ENCODE peak calls at places on chromosomes 2 and 18, in eight cellular contexts. D is foreskin fibroblast, X is heart left ventricle, B is H9, T is endothelial cell, W is type B pancreatic cell, L is body of pancreas, R is BE2C. K is an unnamed sample.

GRCh38 chr2:39050109-39050508 is 70.7 kb downstream of the SOS1 start:
- DNase-seq in T (no peak), R (no peak), W (no peak), B (no peak), L (no peak), D (no peak), X (no peak), K (no peak)

GRCh38 chr18:9831046-9831722 is 54.6 kb upstream of the TXNDC2 start:
- DNase-seq in R (no peak), W (no peak), L (no peak), X (no peak), B (no peak), D (no peak), T (no peak), K (no peak)

GRCh38 chr18:24656571-24656971 is 196.1 kb downstream of the HRH4 start:
- DNase-seq in L (no peak), R (no peak), B (no peak), T (no peak), X (no peak), D (peak), W (no peak), K (no peak)

GRCh38 chr2:8259841-8260178 is 422.0 kb upstream of the ID2 start:
- DNase-seq in B (no peak), R (no peak), L (no peak), X (no peak), W (no peak), T (no peak), D (no peak), K (no peak)

GRCh38 chr2:29106980-29107388 is 8.2 kb upstream of the CLIP4 start:
- DNase-seq in X (no peak), L (no peak), D (no peak), B (no peak), T (no peak), W (no peak), R (no peak), K (no peak)

GRCh38 chr2:128485761-128486639 is 167.3 kb upstream of the HS6ST1 start:
- DNase-seq in R (no peak), B (peak), T (no peak), L (no peak), D (no peak), X (no peak), W (peak), K (no peak)

GRCh38 chr2:14866953-14867352 is 234.4 kb downstream of the LRATD1 start:
- DNase-seq in R (no peak), T (no peak), D (no peak), W (no peak), B (no peak), X (no peak), L (no peak), K (no peak)

GRCh38 chr2:240599141-240599583 is 12.6 kb downstream of the CAPN10 start:
- DNase-seq in W (no peak), D (no peak), X (no peak), R (no peak), T (no peak), B (no peak), L (no peak), K (no peak)

GRCh38 chr2:30106543-30106942 is 40.3 kb upstream of the YPEL5 start:
- DNase-seq in R (no peak), T (no peak), D (peak), L (no peak), X (no peak), W (no peak), B (no peak), K (no peak)

GRCh38 chr2:55421326-55421725 is 1.7 kb upstream of the CCDC88A start:
- DNase-seq in X (no peak), R (no peak), T (no peak), L (no peak), D (no peak), B (no peak), W (no peak), K (no peak)

GRCh38 chr18:8607776-8608682 is 1.2 kb upstream of the RAB12 start:
- DNase-seq in B (no peak), D (peak), L (no peak), T (no peak), R (no peak), W (no peak), X (no peak), K (no peak)

GRCh38 chr2:214649440-214650205 is 159.9 kb downstream of the BARD1 start:
- DNase-seq in L (no peak), X (no peak), T (no peak), W (no peak), B (no peak), R (no peak), D (no peak), K (no peak)

GRCh38 chr18:31156831-31157763 is 5.6 kb downstream of the DSC1 start:
- DNase-seq in L (no peak), R (no peak), D (no peak), X (no peak), T (no peak), W (no peak), B (no peak), K (no peak)

GRCh38 chr2:101967826-101968498 is 23.8 kb upstream of the IL1R2 start:
- DNase-seq in L (peak), B (no peak), D (peak), R (no peak), T (no peak), W (no peak), X (no peak), K (no peak)

GRCh38 chr2:84319566-84319965 is 139.5 kb downstream of the SUCLG1 start:
- DNase-seq in R (no peak), D (no peak), T (no peak), B (no peak), L (no peak), X (no peak), W (no peak), K (no peak)

GRCh38 chr2:210660-211059 is 53.2 kb downstream of the SH3YL1 start:
- DNase-seq in W (no peak), D (no peak), L (no peak), X (no peak), B (no peak), R (no peak), T (no peak), K (no peak)

GRCh38 chr18:35387367-35387685 is 10.2 kb upstream of the ZNF396 start:
- DNase-seq in D (peak), R (no peak), T (no peak), X (no peak), B (no peak), L (no peak), W (no peak), K (no peak)

GRCh38 chr2:160613466-160614153 is 120.0 kb upstream of the RBMS1 start:
- DNase-seq in R (no peak), X (no peak), D (peak), W (no peak), L (no peak), T (no peak), B (no peak), K (no peak)

GRCh38 chr2:232890896-232891601 is 21.0 kb downstream of the SNORC start:
- DNase-seq in R (peak), W (peak), T (no peak), B (peak), D (peak), L (peak), X (no peak), K (no peak)

GRCh38 chr2:9440058-9440727 is 16.7 kb downstream of the CPSF3 start:
- DNase-seq in L (no peak), W (no peak), T (no peak), D (peak), X (no peak), R (no peak), B (no peak), K (no peak)

GRCh38 chr18:77106331-77106730 is 26.3 kb downstream of the MBP start:
- DNase-seq in B (no peak), X (no peak), L (no peak), W (no peak), D (no peak), T (no peak), R (no peak), K (no peak)

GRCh38 chr18:9104244-9104901 is 1.9 kb downstream of the NDUFV2 start:
- DNase-seq in W (no peak), L (no peak), D (no peak), B (no peak), T (no peak), R (no peak), X (no peak), K (no peak)

DNA sequence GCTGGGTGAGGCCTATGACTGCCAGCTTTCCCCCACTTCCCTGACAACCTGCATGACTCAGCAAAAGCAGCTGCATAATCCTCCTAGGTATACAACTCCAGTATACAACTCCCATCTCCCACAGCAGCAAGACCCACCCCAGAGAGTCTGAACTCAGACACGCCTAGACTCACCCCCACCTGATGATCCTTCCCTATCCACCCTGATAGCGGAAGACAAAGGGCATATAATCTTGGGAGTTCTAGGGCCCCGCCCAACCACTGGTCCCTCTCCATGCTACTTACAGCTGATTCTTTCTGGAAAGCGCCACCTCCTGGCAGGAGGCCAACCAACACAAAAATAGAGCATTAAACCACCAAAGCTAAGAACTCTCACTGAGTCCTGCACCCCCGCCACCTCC is 296.5 kb downstream of the DCC start:
- DNase-seq in W (no peak), T (no peak), L (no peak), D (no peak), R (peak), X (no peak), B (peak), K (no peak)
- TF ChIP-seq CTCF in W (no peak), T (no peak), L (no peak), D (no peak), R (no peak), X (no peak), B (peak), K (no peak)

DNA sequence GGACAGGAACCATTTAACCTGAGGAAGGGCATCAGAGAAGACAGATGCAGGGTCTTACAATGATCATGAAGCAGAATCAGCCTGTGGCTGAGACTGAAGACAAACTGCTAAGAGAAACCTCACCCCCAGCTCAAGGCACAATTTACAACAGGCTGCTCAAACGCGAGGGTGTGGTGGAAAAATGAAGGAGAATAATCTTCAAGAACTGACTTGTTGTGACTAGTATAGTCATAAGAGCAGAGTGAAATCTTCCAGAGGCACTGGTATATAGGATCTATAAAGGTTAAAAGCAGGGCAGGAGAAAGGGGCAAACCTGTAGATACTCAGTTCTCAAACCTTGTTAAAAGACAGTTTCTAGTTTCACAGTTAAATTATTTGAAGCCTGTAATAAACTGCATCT is 1155.8 kb upstream of the TMEFF2 start:
- DNase-seq in W (no peak), R (no peak), L (no peak), X (no peak), T (no peak), B (no peak), D (no peak), K (no peak)
- TF ChIP-seq CTCF in W (no peak), R (no peak), L (no peak), X (no peak), T (no peak), B (no peak), D (no peak), K (no peak)

GRCh38 chr2:189797902-189798301 is 13.7 kb downstream of the PMS1 start:
- DNase-seq in T (no peak), W (no peak), R (no peak), D (no peak), X (no peak), L (no peak), B (no peak), K (no peak)

GRCh38 chr2:189799531-189799930 is 15.3 kb downstream of the PMS1 start:
- DNase-seq in B (no peak), T (no peak), L (peak), D (peak), X (no peak), W (no peak), R (no peak), K (no peak)

GRCh38 chr2:189799030-189799331 is 14.7 kb downstream of the PMS1 start:
- DNase-seq in D (no peak), B (no peak), L (no peak), W (no peak), T (no peak), X (no peak), R (no peak), K (no peak)

GRCh38 chr2:189802396-189802912 is 18.2 kb downstream of the PMS1 start:
- DNase-seq in D (no peak), W (no peak), T (no peak), B (no peak), R (no peak), X (no peak), L (no peak), K (no peak)

DNA sequence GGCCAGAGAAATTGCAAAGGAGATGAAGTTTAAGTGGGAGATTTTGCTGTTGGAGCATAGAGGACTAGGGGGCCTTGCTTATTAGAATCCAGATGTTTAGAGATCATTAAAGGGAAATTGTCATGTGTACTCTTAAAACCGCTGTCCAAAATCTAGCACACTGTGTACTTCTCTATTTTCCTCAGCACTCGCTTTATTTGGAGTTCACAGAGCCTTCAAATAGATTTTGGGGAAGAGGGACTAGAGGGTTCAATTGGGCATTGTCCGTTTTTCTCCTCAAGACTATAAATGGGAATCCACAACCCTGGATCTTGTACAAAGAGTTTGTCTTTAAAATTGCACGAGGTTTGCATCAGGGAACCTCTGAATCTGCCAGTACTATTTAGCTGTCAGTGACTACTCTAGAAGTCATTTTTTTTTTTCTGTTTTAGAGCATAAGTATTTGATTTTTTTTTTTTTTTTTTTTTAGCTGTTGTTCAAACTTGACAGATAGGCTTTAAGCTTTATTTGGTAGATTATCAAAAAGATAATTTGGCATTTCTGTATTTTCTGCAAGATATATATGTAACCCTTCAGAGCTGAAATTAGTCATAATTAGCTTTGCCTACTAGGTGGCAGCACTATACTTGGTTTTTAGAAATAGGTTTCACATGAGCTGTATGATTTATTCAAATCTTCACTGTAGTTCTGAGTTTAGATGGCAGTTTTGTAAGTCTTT is 14.2 kb downstream of the PMS1 start:
- DNase-seq in R (no peak), W (no peak), T (no peak), D (peak), X (no peak), L (no peak), B (no peak), K (no peak)
- TF ChIP-seq CTCF in R (peak), W (peak), T (no peak), D (peak), X (peak), L (peak), B (peak), K (no peak)

GRCh38 chr2:73987109-73987947 is 2.6 kb downstream of the TET3 start:
- DNase-seq in R (no peak), X (peak), D (peak), T (no peak), B (no peak), W (no peak), L (peak), K (no peak)
- TF ChIP-seq CTCF in R (peak), X (peak), D (peak), T (no peak), B (no peak), W (no peak), L (peak), K (no peak)

GRCh38 chr2:234107861-234108260 is 57.4 kb downstream of the SPP2 start:
- DNase-seq in D (no peak), B (no peak), W (no peak), L (no peak), T (no peak), X (no peak), R (no peak), K (no peak)

GRCh38 chr2:234116050-234116449 is 65.5 kb downstream of the SPP2 start:
- DNase-seq in X (no peak), W (no peak), L (no peak), T (no peak), R (no peak), B (no peak), D (no peak), K (no peak)

GRCh38 chr2:234111523-234111922 is 61.0 kb downstream of the SPP2 start:
- DNase-seq in X (no peak), R (no peak), B (no peak), L (no peak), T (no peak), D (peak), W (no peak), K (no peak)

GRCh38 chr2:234109321-234109720 is 58.8 kb downstream of the SPP2 start:
- DNase-seq in W (no peak), L (no peak), R (no peak), D (no peak), X (no peak), T (no peak), B (no peak), K (no peak)

DNA sequence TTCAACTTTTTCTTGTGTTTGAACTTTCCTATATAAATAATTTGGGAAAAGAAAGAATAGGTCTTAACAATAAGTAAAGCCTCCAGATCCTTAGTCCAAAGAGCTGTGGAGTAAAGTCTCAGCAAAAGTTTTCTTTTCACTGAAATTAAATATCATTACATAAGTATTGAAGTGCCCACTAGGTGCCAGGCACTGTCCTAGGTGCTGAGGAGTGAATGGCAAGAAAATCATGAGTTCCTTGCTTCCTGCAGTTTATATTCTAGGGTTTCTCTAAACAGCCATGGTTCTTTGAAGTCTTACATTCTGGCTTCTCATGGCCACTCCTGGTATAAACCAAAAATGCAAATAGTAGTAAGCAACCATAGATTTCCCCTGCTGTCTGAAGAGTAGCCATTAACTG is 59.7 kb downstream of the SPP2 start:
- DNase-seq in B (no peak), X (no peak), L (no peak), T (no peak), D (no peak), W (no peak), R (no peak), K (no peak)
- TF ChIP-seq CTCF in B (no peak), X (no peak), L (no peak), T (no peak), D (no peak), W (no peak), R (no peak), K (no peak)

DNA sequence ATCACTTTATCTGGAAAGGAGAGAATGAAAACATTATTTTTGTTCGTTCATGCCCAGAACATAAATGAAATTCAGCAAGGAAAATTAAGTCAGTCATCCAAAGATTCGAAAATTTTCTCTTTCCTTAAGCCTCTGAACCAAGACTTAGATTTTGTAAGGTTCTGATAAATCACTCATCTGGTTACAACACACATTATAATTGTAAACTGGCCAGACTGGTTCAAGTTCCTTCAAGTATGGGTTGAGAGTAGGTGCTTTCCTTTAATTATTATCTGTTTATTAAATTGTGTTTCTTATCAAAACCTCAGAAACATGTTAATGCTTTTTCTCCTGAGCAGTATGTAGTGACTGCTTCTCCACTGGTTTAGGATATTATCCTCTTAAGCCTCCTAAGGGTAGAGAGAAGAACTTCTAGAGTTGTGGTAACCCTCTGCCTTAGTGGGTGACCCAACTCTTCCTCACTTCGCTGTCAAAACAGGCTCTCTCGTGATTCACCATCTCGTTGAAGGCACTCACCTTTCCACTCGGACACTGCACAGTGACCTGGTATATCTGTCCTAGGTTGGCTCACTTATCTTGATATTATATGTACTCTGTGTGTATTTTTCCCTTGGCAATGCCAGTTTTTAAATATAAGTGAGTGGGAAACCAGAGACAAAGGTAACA is 325.9 kb downstream of the PAX3 start:
- DNase-seq in B (no peak), T (no peak), R (no peak), D (no peak), X (no peak), L (no peak), W (no peak), K (no peak)
- TF ChIP-seq CTCF in B (no peak), T (no peak), R (no peak), D (no peak), X (no peak), L (no peak), W (no peak), K (no peak)

GRCh38 chr18:58870130-58870529 is 5.5 kb downstream of the ZNF532 start:
- DNase-seq in B (no peak), L (no peak), D (no peak), X (no peak), R (no peak), W (no peak), T (no peak), K (no peak)

GRCh38 chr18:58868440-58868839 is 3.8 kb downstream of the ZNF532 start:
- DNase-seq in D (no peak), L (no peak), R (no peak), X (no peak), T (no peak), B (no peak), W (no peak), K (no peak)

GRCh38 chr18:58870621-58871020 is 5.9 kb downstream of the ZNF532 start:
- DNase-seq in W (no peak), B (no peak), R (no peak), X (no peak), L (no peak), D (no peak), T (no peak), K (no peak)

GRCh38 chr18:58867281-58867961 is 2.7 kb downstream of the ZNF532 start:
- DNase-seq in L (no peak), R (no peak), D (no peak), W (no peak), T (no peak), B (peak), X (no peak), K (no peak)

GRCh38 chr18:58871514-58872490 is 7.1 kb downstream of the ZNF532 start:
- DNase-seq in B (no peak), X (no peak), D (no peak), R (no peak), T (no peak), L (no peak), W (no peak), K (no peak)
- TF ChIP-seq CTCF in B (no peak), X (no peak), D (no peak), R (no peak), T (no peak), L (no peak), W (no peak), K (no peak)

K was measured in omental fat pad.